ENCODE peak calls at places on chromosome 17, in four cellular contexts. H is upper lobe of left lung, T is HL-60, R is lower lobe of right lung. S is an unnamed sample.

GRCh38 chr17:76268015-76268749 is 3.0 kb downstream of the UBALD2 start:
- DNase-seq in H (peak; percentile 95), T (peak; percentile 96), R (peak; percentile 88), S (peak; percentile 56)

GRCh38 chr17:48456584-48456983 is 26.6 kb upstream of the SKAP1 start:
- DNase-seq in H (no peak), T (no peak), R (no peak), S (no peak)

GRCh38 chr17:75843577-75844529 is at the start of gene UNC13D:
- DNase-seq in H (peak; percentile 67), T (peak; percentile 93), R (peak; percentile 79), S (peak; percentile 56)

GRCh38 chr17:39866013-39866730 is 1.8 kb upstream of the ZPBP2 start:
- DNase-seq in H (no peak), T (no peak), R (no peak), S (no peak)

GRCh38 chr17:14092808-14093207 is 23.5 kb downstream of the COX10 start:
- DNase-seq in H (no peak), T (no peak), R (no peak), S (no peak)

GRCh38 chr17:69175812-69176517 is 34.3 kb upstream of the ABCA6 start:
- DNase-seq in H (no peak), T (peak; percentile 19), R (no peak), S (no peak)

GRCh38 chr17:14091367-14091766 is 22.1 kb downstream of the COX10 start:
- DNase-seq in H (no peak), T (no peak), R (no peak), S (no peak)

GRCh38 chr17:52105601-52106000 is 52.9 kb downstream of the CA10 start:
- DNase-seq in H (no peak), T (no peak), R (no peak), S (no peak)

GRCh38 chr17:31674717-31675349 is 184.2 kb downstream of the COPRS start:
- DNase-seq in H (no peak), T (no peak), R (no peak), S (no peak)

GRCh38 chr17:42698736-42699414 is 16.5 kb downstream of the CNTNAP1 start:
- DNase-seq in H (no peak), T (no peak), R (no peak), S (no peak)

GRCh38 chr17:56896217-56896967 is 17.5 kb downstream of the TRIM25 start:
- DNase-seq in H (no peak), T (no peak), R (no peak), S (no peak)

GRCh38 chr17:42673266-42673884 is 3.4 kb downstream of the PLEKHH3 start:
- DNase-seq in H (no peak), T (no peak), R (no peak), S (no peak)

GRCh38 chr17:56114469-56114868 is 38.8 kb upstream of the ANKFN1 start:
- DNase-seq in H (no peak), T (no peak), R (no peak), S (no peak)

GRCh38 chr17:45222273-45222993 is 748 bp downstream of the FMNL1 start:
- DNase-seq in H (no peak), T (peak; percentile 40), R (no peak), S (no peak)

GRCh38 chr17:70775667-70776066 is 606.3 kb downstream of the KCNJ2 start:
- DNase-seq in H (no peak), T (no peak), R (no peak), S (no peak)

GRCh38 chr17:2187758-2188157 is 115.8 kb downstream of the SMG6 start:
- DNase-seq in H (no peak), T (no peak), R (no peak), S (no peak)

GRCh38 chr17:57675988-57676387 is 69.1 kb downstream of the CCDC182 start:
- DNase-seq in H (no peak), T (no peak), R (no peak), S (no peak)

GRCh38 chr17:13843862-13844640 is 225.3 kb upstream of the COX10 start:
- DNase-seq in H (no peak), T (no peak), R (no peak), S (no peak)

GRCh38 chr17:13597723-13598347 is 3.9 kb downstream of the HS3ST3A1 start:
- DNase-seq in H (peak; percentile 39), T (peak; percentile 5), R (no peak), S (no peak)

GRCh38 chr17:77451894-77452852 is 311.4 kb downstream of the SEC14L1 start:
- DNase-seq in H (peak; percentile 64), T (no peak), R (no peak), S (no peak)

GRCh38 chr17:40315678-40316570 is 6.9 kb downstream of the RARA start:
- DNase-seq in H (no peak), T (peak; percentile 67), R (no peak), S (no peak)

GRCh38 chr17:65231662-65232335 is 94.6 kb downstream of the RGS9 start:
- DNase-seq in H (peak; percentile 64), T (peak; percentile 50), R (no peak), S (no peak)

GRCh38 chr17:45090711-45091110 is 29.6 kb downstream of the NMT1 start:
- DNase-seq in H (no peak), T (no peak), R (no peak), S (no peak)

GRCh38 chr17:37607637-37608368 is 1.4 kb downstream of the SYNRG start:
- DNase-seq in H (no peak), T (no peak), R (no peak), S (peak; percentile 22)

GRCh38 chr17:27550291-27550930 is 80.6 kb upstream of the LGALS9 start:
- DNase-seq in H (no peak), T (no peak), R (no peak), S (no peak)

GRCh38 chr17:33091271-33091670 is 99.6 kb downstream of the SPACA3 start:
- DNase-seq in H (no peak), T (no peak), R (no peak), S (no peak)

GRCh38 chr17:2181206-2181983 is 122.2 kb downstream of the SMG6 start:
- DNase-seq in H (no peak), T (no peak), R (no peak), S (no peak)

GRCh38 chr17:45230787-45231480 is 9.2 kb downstream of the FMNL1 start:
- DNase-seq in H (no peak), T (no peak), R (no peak), S (no peak)

GRCh38 chr17:16141685-16142084 is 73.6 kb downstream of the NCOR1 start:
- DNase-seq in H (no peak), T (no peak), R (no peak), S (no peak)

GRCh38 chr17:16215965-16216316 is 607 bp upstream of the NCOR1 start:
- DNase-seq in H (peak; percentile 53), T (peak; percentile 70), R (peak; percentile 72), S (no peak)

GRCh38 chr17:4072487-4073157 is 70.2 kb downstream of the ZZEF1 start:
- DNase-seq in H (no peak), T (no peak), R (no peak), S (no peak)

GRCh38 chr17:64024781-64025731 is 4.6 kb upstream of the ICAM2 start:
- DNase-seq in H (no peak), T (no peak), R (no peak), S (no peak)

GRCh38 chr17:57615836-57616235 is 129.3 kb downstream of the CCDC182 start:
- DNase-seq in H (no peak), T (no peak), R (no peak), S (no peak)

GRCh38 chr17:29615492-29616299 is 7.0 kb downstream of the CORO6 start:
- DNase-seq in H (peak; percentile 93), T (peak; percentile 76), R (peak; percentile 89), S (peak; percentile 89)

GRCh38 chr17:40075216-40076100 is 12.7 kb downstream of the THRA start:
- DNase-seq in H (peak; percentile 93), T (peak; percentile 92), R (peak; percentile 88), S (peak; percentile 52)

GRCh38 chr17:34565715-34566114 is 13.7 kb upstream of the TMEM132E start:
- DNase-seq in H (no peak), T (no peak), R (no peak), S (no peak)

GRCh38 chr17:32494621-32495346 is 8.0 kb downstream of the CDK5R1 start:
- DNase-seq in H (no peak), T (peak; percentile 71), R (no peak), S (no peak)

GRCh38 chr17:6857336-6857735 is 25.8 kb upstream of the TEKT1 start:
- DNase-seq in H (no peak), T (no peak), R (no peak), S (no peak)

GRCh38 chr17:6856054-6856453 is 24.5 kb upstream of the TEKT1 start:
- DNase-seq in H (no peak), T (no peak), R (no peak), S (no peak)

GRCh38 chr17:6857904-6858303 is 26.4 kb upstream of the TEKT1 start:
- DNase-seq in H (no peak), T (no peak), R (no peak), S (no peak)

GRCh38 chr17:6853764-6854442 is 22.4 kb upstream of the TEKT1 start:
- DNase-seq in H (peak; percentile 23), T (no peak), R (no peak), S (no peak)
- TF ChIP-seq CTCF in H (no peak), T (no peak), R (peak; percentile 20), S (no peak)

GRCh38 chr17:67891481-67892119 is 66.3 kb downstream of the BPTF start:
- DNase-seq in H (peak; percentile 27), T (no peak), R (no peak), S (no peak)
- TF ChIP-seq CTCF in H (no peak), T (no peak), R (peak; percentile 25), S (no peak)

DNA sequence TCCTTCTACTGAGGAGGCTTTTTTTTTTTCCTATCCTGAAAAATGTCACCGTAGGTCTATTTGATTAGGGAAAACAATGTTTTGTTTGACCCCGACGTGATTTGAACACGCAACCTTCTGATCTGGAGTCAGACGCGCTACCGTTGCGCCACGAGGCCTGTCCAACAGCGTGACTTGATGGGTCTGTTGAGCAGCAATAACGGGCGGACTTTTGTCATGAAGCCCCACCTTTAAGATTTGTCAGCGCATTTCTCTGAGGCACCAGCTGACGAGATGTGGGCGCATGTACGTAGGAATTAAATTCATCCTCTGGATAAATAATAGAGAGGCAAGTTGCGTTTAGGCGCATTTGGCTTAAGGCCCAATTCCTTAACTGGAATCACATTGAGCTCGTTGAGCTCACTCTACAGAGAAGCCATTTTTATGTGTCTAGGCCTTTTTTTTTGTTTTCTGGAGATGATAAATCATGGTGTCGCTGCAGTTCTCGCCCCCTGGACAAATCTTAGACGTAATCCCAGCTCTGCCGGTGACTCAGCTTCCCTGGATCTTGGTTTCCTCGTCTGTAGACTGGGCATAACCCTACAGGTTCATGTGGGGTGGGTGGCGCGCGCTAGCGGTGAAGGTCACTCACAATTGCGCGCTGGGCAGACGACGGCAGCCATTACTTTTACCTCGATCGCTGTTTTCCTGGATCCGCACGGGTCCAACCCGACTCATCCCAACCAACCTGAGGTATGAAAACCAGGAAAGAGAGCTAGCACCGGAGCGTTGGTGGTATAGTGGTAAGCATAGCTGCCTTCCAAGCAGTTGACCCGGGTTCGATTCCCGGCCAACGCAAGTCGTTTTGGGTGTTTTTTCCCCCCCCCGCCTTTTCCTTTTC is 10.6 kb upstream of the AURKB start:
- DNase-seq in H (peak; percentile 92), T (peak; percentile 77), R (peak; percentile 85), S (peak; percentile 85)
- TF ChIP-seq CTCF in H (no peak), T (no peak), R (peak; percentile 5), S (no peak)

GRCh38 chr17:1002771-1003555 is 6.0 kb downstream of the TIMM22 start:
- DNase-seq in H (no peak), T (no peak), R (no peak), S (no peak)

GRCh38 chr17:998111-998510 is 1.2 kb downstream of the TIMM22 start:
- DNase-seq in H (no peak), T (no peak), R (no peak), S (no peak)

GRCh38 chr17:1001640-1002411 is 4.9 kb downstream of the TIMM22 start:
- DNase-seq in H (no peak), T (no peak), R (no peak), S (no peak)

GRCh38 chr17:1002412-1002753 is 5.5 kb downstream of the TIMM22 start:
- DNase-seq in H (no peak), T (no peak), R (no peak), S (no peak)

GRCh38 chr17:1000597-1001490 is 3.9 kb downstream of the TIMM22 start:
- DNase-seq in H (no peak), T (no peak), R (no peak), S (no peak)
- TF ChIP-seq CTCF in H (no peak), T (no peak), R (no peak), S (no peak)